ENCODE peak calls at places on chromosomes 16 and 17, in eight cellular contexts. Q is fibroblast of the aortic adventitia; N is CD4-positive, CD25-positive, alpha-beta regulatory T cell; V is CD4-positive, alpha-beta memory T cell; B is PC-3; H is NB4; L is GM10248; F is HFFc6. D is an unnamed sample.

GRCh38 chr17:50129303-50129945 is 536 bp downstream of the SAMD14 start:
- DNase-seq in H (no peak), L (peak), N (peak), Q (no peak), V (peak), B (no peak), F (peak), D (no peak)

GRCh38 chr16:85675528-85675927 is 13.2 kb downstream of the GINS2 start:
- DNase-seq in H (peak), V (no peak), N (no peak), L (no peak), F (peak), B (no peak), Q (peak), D (peak)

GRCh38 chr17:45873728-45874127 is 20.6 kb upstream of the MAPT start:
- DNase-seq in B (peak), Q (no peak), N (no peak), H (peak), V (peak), L (no peak), F (no peak), D (no peak)

GRCh38 chr16:31487720-31488629 is 5.1 kb downstream of the SLC5A2 start:
- DNase-seq in F (no peak), H (peak), B (peak), L (peak), Q (peak), V (peak), N (peak), D (peak)

GRCh38 chr17:43860927-43861622 is 14.1 kb downstream of the CD300LG start:
- DNase-seq in Q (no peak), L (no peak), N (no peak), V (no peak), H (peak), F (no peak), B (no peak), D (no peak)

GRCh38 chr17:41870097-41870496 is 4.9 kb upstream of the KLHL11 start:
- DNase-seq in B (no peak), Q (no peak), N (no peak), V (no peak), L (no peak), F (no peak), H (no peak), D (no peak)

GRCh38 chr17:13462673-13463124 is 139.0 kb downstream of the HS3ST3A1 start:
- DNase-seq in H (no peak), N (no peak), B (no peak), V (no peak), L (no peak), F (no peak), Q (no peak), D (no peak)

GRCh38 chr17:81126281-81127132 is 38.8 kb upstream of the PVALEF start:
- DNase-seq in N (no peak), Q (no peak), F (no peak), V (no peak), H (no peak), B (no peak), L (no peak), D (no peak)

GRCh38 chr17:40058151-40058784 is 4.1 kb upstream of the MED24 start:
- DNase-seq in Q (peak), F (no peak), L (no peak), B (no peak), N (no peak), V (no peak), H (no peak), D (no peak)

GRCh38 chr16:73599870-73600269 is 551.9 kb upstream of the ZFHX3 start:
- DNase-seq in V (no peak), F (no peak), N (no peak), Q (no peak), B (no peak), L (no peak), H (no peak), D (no peak)

GRCh38 chr17:5121186-5121841 is 5.5 kb downstream of the USP6 start:
- DNase-seq in L (no peak), H (no peak), N (no peak), F (no peak), B (no peak), V (no peak), Q (no peak), D (no peak)

GRCh38 chr17:50355701-50356341 is 9.9 kb downstream of the XYLT2 start:
- DNase-seq in Q (no peak), N (no peak), L (no peak), H (no peak), V (no peak), B (no peak), F (no peak), D (no peak)

GRCh38 chr16:35431829-35432663 is 1972.6 kb downstream of the TP53TG3F start:
- DNase-seq in B (no peak), H (peak), L (no peak), Q (no peak), V (no peak), N (no peak), F (no peak), D (no peak)

GRCh38 chr17:68324654-68325336 is 33.5 kb downstream of the ARSG start:
- DNase-seq in H (no peak), B (no peak), L (no peak), N (no peak), F (no peak), Q (no peak), V (no peak), D (no peak)

GRCh38 chr17:41868568-41868967 is 3.3 kb upstream of the KLHL11 start:
- DNase-seq in B (no peak), F (no peak), V (no peak), L (no peak), N (no peak), Q (no peak), H (no peak), D (no peak)

GRCh38 chr17:74773871-74774286 is 2.3 kb downstream of the NAT9 start:
- DNase-seq in L (no peak), B (no peak), Q (peak), V (no peak), H (peak), F (peak), N (no peak), D (peak)

GRCh38 chr17:66450008-66450856 is 147.8 kb downstream of the PRKCA start:
- DNase-seq in H (no peak), L (no peak), V (no peak), F (no peak), B (no peak), Q (no peak), N (no peak), D (no peak)

GRCh38 chr17:12302711-12303110 is 282.0 kb downstream of the MAP2K4 start:
- DNase-seq in H (no peak), N (no peak), F (peak), V (no peak), B (no peak), L (no peak), Q (no peak), D (no peak)

GRCh38 chr16:66304961-66305360 is 61.5 kb upstream of the CDH5 start:
- DNase-seq in N (no peak), F (no peak), H (no peak), B (no peak), L (no peak), Q (no peak), V (no peak), D (no peak)

GRCh38 chr17:60229189-60229802 is 79.5 kb downstream of the CA4 start:
- DNase-seq in N (no peak), B (peak), L (no peak), V (no peak), Q (peak), F (peak), H (peak), D (peak)

GRCh38 chr17:14919049-14919545 is 346.0 kb downstream of the PMP22 start:
- DNase-seq in B (no peak), V (no peak), N (no peak), L (no peak), Q (no peak), F (no peak), H (no peak), D (no peak)

GRCh38 chr16:77711775-77712174 is 10.5 kb upstream of the NUDT7 start:
- DNase-seq in B (no peak), V (no peak), H (no peak), Q (peak), F (no peak), L (no peak), N (no peak), D (peak)

GRCh38 chr17:75561927-75562603 is 25.5 kb upstream of the MYO15B start:
- DNase-seq in B (peak), F (peak), N (no peak), Q (peak), V (no peak), L (no peak), H (no peak), D (no peak)

GRCh38 chr16:25106567-25107465 is 4.7 kb upstream of the LCMT1 start:
- DNase-seq in F (peak), B (peak), Q (peak), V (peak), H (peak), N (peak), L (peak), D (peak)

GRCh38 chr16:68704232-68704867 is 32.7 kb upstream of the CDH1 start:
- DNase-seq in B (peak), L (peak), N (peak), V (no peak), F (peak), Q (peak), H (peak), D (peak)

GRCh38 chr17:72192409-72193192 is 71.8 kb downstream of the SOX9 start:
- DNase-seq in H (no peak), V (no peak), L (no peak), N (no peak), B (peak), Q (peak), F (peak), D (peak)

GRCh38 chr17:56833023-56833811 is 503 bp downstream of the C17orf67 start:
- DNase-seq in F (peak), L (peak), H (peak), Q (peak), V (peak), N (peak), B (peak), D (peak)

GRCh38 chr17:50511058-50511457 is 2.8 kb downstream of the MYCBPAP start:
- DNase-seq in Q (peak), L (peak), F (peak), V (peak), N (peak), H (peak), B (peak), D (peak)

GRCh38 chr16:81071816-81072215 is 5.2 kb downstream of the C16orf46 start:
- DNase-seq in N (no peak), V (no peak), L (no peak), Q (no peak), B (peak), F (peak), H (peak), D (no peak)

GRCh38 chr16:8937803-8938202 is 25.9 kb downstream of the USP7 start:
- DNase-seq in F (no peak), V (no peak), N (no peak), B (peak), Q (no peak), L (no peak), H (no peak), D (no peak)

GRCh38 chr17:78379134-78379497 is 667 bp downstream of the PGS1 start:
- DNase-seq in H (peak), V (no peak), Q (peak), F (peak), B (peak), N (no peak), L (no peak), D (peak)

GRCh38 chr17:78883090-78883532 is 19.9 kb downstream of the CEP295NL start:
- DNase-seq in Q (peak), V (no peak), F (peak), B (peak), N (no peak), H (peak), L (no peak), D (peak)

GRCh38 chr16:86505185-86505898 is 5.0 kb upstream of the FOXF1 start:
- DNase-seq in F (no peak), V (peak), H (peak), B (no peak), N (no peak), L (no peak), Q (no peak), D (no peak)

D was measured in fibroblast of lung.